ENCODE peak calls at places on chromosome 18, in ten cellular contexts. R, U, C, Y, X, H, O, E, Z and G are unnamed samples.

GRCh38 chr18:46641917-46642316 is 15.1 kb downstream of the LOXHD1 start:
- DNase-seq in R (no peak), U (no peak), C (no peak), Y (no peak), X (no peak), H (no peak), O (no peak), E (no peak), Z (no peak), G (no peak)

GRCh38 chr18:36769611-36770314 is 59.0 kb downstream of the TPGS2 start:
- DNase-seq in R (no peak), U (peak), C (peak), Y (peak), X (no peak), H (no peak), O (no peak), E (peak), Z (peak), G (no peak)

GRCh38 chr18:61635901-61636528 is 256.8 kb downstream of the RNF152 start:
- DNase-seq in R (no peak), U (no peak), C (peak), Y (peak), X (no peak), H (no peak), O (peak), E (peak), Z (peak), G (no peak)

GRCh38 chr18:2825613-2826205 is 21.1 kb upstream of the EMILIN2 start:
- DNase-seq in R (no peak), U (no peak), C (no peak), Y (no peak), X (no peak), H (no peak), O (no peak), E (no peak), Z (no peak), G (no peak)

GRCh38 chr18:73615506-73615905 is 532.1 kb downstream of the FBXO15 start:
- DNase-seq in R (no peak), U (no peak), C (no peak), Y (no peak), X (no peak), H (no peak), O (no peak), E (no peak), Z (no peak), G (no peak)

GRCh38 chr18:50579061-50579774 is 19.3 kb downstream of the MAPK4 start:
- DNase-seq in R (no peak), U (no peak), C (no peak), Y (no peak), X (no peak), H (no peak), O (no peak), E (no peak), Z (no peak), G (no peak)

GRCh38 chr18:72427721-72428120 is 116.4 kb downstream of the CBLN2 start:
- DNase-seq in R (no peak), U (no peak), C (no peak), Y (no peak), X (no peak), H (no peak), O (no peak), E (no peak), Z (no peak), G (no peak)

GRCh38 chr18:49021433-49022129 is 70.8 kb upstream of the SMAD7 start:
- DNase-seq in R (no peak), U (no peak), C (peak), Y (peak), X (no peak), H (no peak), O (peak), E (no peak), Z (peak), G (peak)

GRCh38 chr18:24600076-24600654 is 139.7 kb downstream of the HRH4 start:
- DNase-seq in R (no peak), U (peak), C (peak), Y (no peak), X (no peak), H (no peak), O (no peak), E (peak), Z (no peak), G (no peak)